ENCODE peak calls at places on chromosome 19, in four cellular contexts. One of them, this sample, is unnamed.

GRCh38 chr19:10593820-10594637 is 6.9 kb upstream of the AP1M2 start:
- DNase-seq in K562: peak; percentile 8
- DNase-seq in HEK293T: no peak
- DNase-seq in HepG2: no peak
- DNase-seq in this sample: no peak

GRCh38 chr19:29662604-29663404 is 2.5 kb upstream of the PLEKHF1 start:
- DNase-seq in HEK293T: no peak
- DNase-seq in K562: peak; percentile 34
- DNase-seq in HepG2: no peak
- DNase-seq in this sample: no peak

GRCh38 chr19:38719761-38720558 is 24.3 kb downstream of the CAPN12 start:
- DNase-seq in HEK293T: no peak
- DNase-seq in K562: no peak
- DNase-seq in HepG2: no peak
- DNase-seq in this sample: no peak

GRCh38 chr19:913080-913748 is at the start of gene R3HDM4:
- DNase-seq in K562: peak; percentile 69
- DNase-seq in HepG2: no peak
- DNase-seq in HEK293T: peak; percentile 83
- DNase-seq in this sample: peak; percentile 64

GRCh38 chr19:695350-695949 is at the start of gene PRSS57:
- DNase-seq in HEK293T: no peak
- DNase-seq in K562: no peak
- DNase-seq in HepG2: no peak
- DNase-seq in this sample: no peak

GRCh38 chr19:16308081-16308480 is 16.5 kb upstream of the KLF2 start:
- DNase-seq in HepG2: no peak
- DNase-seq in K562: no peak
- DNase-seq in HEK293T: no peak
- DNase-seq in this sample: no peak

GRCh38 chr19:14472202-14472961 is 2.8 kb downstream of the PTGER1 start:
- DNase-seq in HepG2: no peak
- DNase-seq in HEK293T: peak; percentile 80
- DNase-seq in K562: peak; percentile 90
- DNase-seq in this sample: peak; percentile 91

GRCh38 chr19:51107406-51108065 is 673 bp downstream of the CTU1 start:
- DNase-seq in HepG2: peak; percentile 37
- DNase-seq in K562: no peak
- DNase-seq in HEK293T: peak; percentile 26
- DNase-seq in this sample: no peak

GRCh38 chr19:400976-401835 is 7.7 kb downstream of the C2CD4C start:
- DNase-seq in K562: no peak
- DNase-seq in HepG2: no peak
- DNase-seq in HEK293T: no peak
- DNase-seq in this sample: no peak

GRCh38 chr19:11342429-11342828 is 3.0 kb upstream of the RAB3D start:
- DNase-seq in HEK293T: no peak
- DNase-seq in HepG2: no peak
- DNase-seq in K562: no peak
- DNase-seq in this sample: no peak

GRCh38 chr19:9128171-9128570 is 1.4 kb upstream of the OR7G3 start:
- DNase-seq in K562: no peak
- DNase-seq in HEK293T: no peak
- DNase-seq in HepG2: no peak
- DNase-seq in this sample: no peak

GRCh38 chr19:49502866-49503581 is 6.8 kb downstream of the RPS11 start:
- DNase-seq in HEK293T: peak; percentile 52
- DNase-seq in K562: no peak
- DNase-seq in HepG2: peak; percentile 74
- DNase-seq in this sample: no peak

GRCh38 chr19:28217064-28217463 is 995.9 kb downstream of the UQCRFS1 start:
- DNase-seq in HEK293T: no peak
- DNase-seq in K562: no peak
- DNase-seq in HepG2: no peak
- DNase-seq in this sample: peak; percentile 50

GRCh38 chr19:2081873-2082810 is 14.0 kb downstream of the MOB3A start:
- DNase-seq in HEK293T: no peak
- DNase-seq in HepG2: no peak
- DNase-seq in K562: no peak
- DNase-seq in this sample: no peak

GRCh38 chr19:42497492-42498226 is 30.6 kb downstream of the CEACAM1 start:
- DNase-seq in K562: no peak
- DNase-seq in HEK293T: no peak
- DNase-seq in HepG2: peak; percentile 98
- DNase-seq in this sample: no peak
- TF ChIP-seq ELF4 in K562: no peak
- TF ChIP-seq ELF4 in HEK293T: no peak
- TF ChIP-seq ELF4 in HepG2: no peak
- TF ChIP-seq ELF4 in this sample: no peak

GRCh38 chr19:5972355-5972731 is 5.6 kb downstream of the RANBP3 start:
- DNase-seq in HEK293T: no peak
- DNase-seq in HepG2: no peak
- DNase-seq in K562: no peak
- DNase-seq in this sample: no peak

GRCh38 chr19:5973376-5973775 is 4.6 kb downstream of the RANBP3 start:
- DNase-seq in HEK293T: no peak
- DNase-seq in K562: no peak
- DNase-seq in HepG2: no peak
- DNase-seq in this sample: no peak

GRCh38 chr19:5973867-5974635 is 3.9 kb downstream of the RANBP3 start:
- DNase-seq in HepG2: no peak
- DNase-seq in K562: no peak
- DNase-seq in HEK293T: no peak
- DNase-seq in this sample: no peak

GRCh38 chr19:5969476-5969875 is 8.5 kb downstream of the RANBP3 start:
- DNase-seq in HEK293T: no peak
- DNase-seq in HepG2: no peak
- DNase-seq in K562: no peak
- DNase-seq in this sample: no peak

DNA sequence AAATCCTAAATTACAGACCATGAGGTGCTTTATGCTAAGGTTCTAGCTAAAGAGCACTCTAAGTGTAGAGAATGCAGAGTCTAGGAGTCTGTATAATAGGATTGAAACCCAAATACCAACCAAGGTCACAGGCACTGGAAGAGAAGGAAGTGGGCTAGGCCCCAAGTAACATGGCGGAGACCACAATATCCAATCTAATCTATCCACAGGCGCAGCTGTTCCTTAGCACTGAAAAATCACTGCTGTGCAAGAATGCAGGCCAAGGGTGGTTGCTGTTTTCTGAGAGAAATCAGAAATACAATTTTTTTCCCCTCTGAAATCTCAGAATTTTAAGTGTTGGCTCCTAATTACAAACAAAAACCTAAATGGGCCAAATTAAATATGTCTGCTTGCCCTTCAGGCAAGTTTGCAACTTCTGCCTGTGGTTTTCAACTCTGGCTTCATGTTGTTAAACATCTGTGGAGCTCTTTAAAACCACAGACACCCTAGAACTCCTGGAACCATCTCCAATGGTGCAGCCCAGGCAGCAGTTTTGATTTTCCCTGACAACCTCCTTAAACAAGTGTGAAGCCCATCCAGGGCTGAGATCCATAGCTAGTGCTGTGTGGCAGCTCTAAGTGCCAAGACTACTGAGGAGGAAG is 6.1 kb downstream of the RANBP3 start:
- DNase-seq in HEK293T: no peak
- DNase-seq in K562: no peak
- DNase-seq in HepG2: no peak
- DNase-seq in this sample: no peak
- TF ChIP-seq ELF4 in HEK293T: no peak
- TF ChIP-seq ELF4 in K562: no peak
- TF ChIP-seq ELF4 in HepG2: no peak
- TF ChIP-seq ELF4 in this sample: no peak

GRCh38 chr19:45866400-45867176 is 2.5 kb downstream of the FOXA3 start:
- DNase-seq in HEK293T: no peak
- DNase-seq in HepG2: no peak
- DNase-seq in K562: no peak
- DNase-seq in this sample: no peak
- TF ChIP-seq ELF4 in HEK293T: no peak
- TF ChIP-seq ELF4 in HepG2: no peak
- TF ChIP-seq ELF4 in K562: no peak
- TF ChIP-seq ELF4 in this sample: no peak

GRCh38 chr19:4977299-4978174 is 8.6 kb downstream of the KDM4B start:
- DNase-seq in HEK293T: no peak
- DNase-seq in HepG2: no peak
- DNase-seq in K562: no peak
- DNase-seq in this sample: no peak

GRCh38 chr19:4974855-4975469 is 6.0 kb downstream of the KDM4B start:
- DNase-seq in HepG2: no peak
- DNase-seq in HEK293T: no peak
- DNase-seq in K562: no peak
- DNase-seq in this sample: no peak

GRCh38 chr19:4979211-4979807 is 10.4 kb downstream of the KDM4B start:
- DNase-seq in HEK293T: no peak
- DNase-seq in K562: no peak
- DNase-seq in HepG2: no peak
- DNase-seq in this sample: no peak

GRCh38 chr19:4980087-4980486 is 11.2 kb downstream of the KDM4B start:
- DNase-seq in HepG2: no peak
- DNase-seq in HEK293T: no peak
- DNase-seq in K562: no peak
- DNase-seq in this sample: no peak

GRCh38 chr19:4976412-4977298 is 7.7 kb downstream of the KDM4B start:
- DNase-seq in HepG2: peak; percentile 53
- DNase-seq in K562: no peak
- DNase-seq in HEK293T: peak; percentile 66
- DNase-seq in this sample: peak; percentile 65
- TF ChIP-seq ELF4 in HepG2: no peak
- TF ChIP-seq ELF4 in K562: no peak
- TF ChIP-seq ELF4 in HEK293T: no peak
- TF ChIP-seq ELF4 in this sample: no peak

DNA sequence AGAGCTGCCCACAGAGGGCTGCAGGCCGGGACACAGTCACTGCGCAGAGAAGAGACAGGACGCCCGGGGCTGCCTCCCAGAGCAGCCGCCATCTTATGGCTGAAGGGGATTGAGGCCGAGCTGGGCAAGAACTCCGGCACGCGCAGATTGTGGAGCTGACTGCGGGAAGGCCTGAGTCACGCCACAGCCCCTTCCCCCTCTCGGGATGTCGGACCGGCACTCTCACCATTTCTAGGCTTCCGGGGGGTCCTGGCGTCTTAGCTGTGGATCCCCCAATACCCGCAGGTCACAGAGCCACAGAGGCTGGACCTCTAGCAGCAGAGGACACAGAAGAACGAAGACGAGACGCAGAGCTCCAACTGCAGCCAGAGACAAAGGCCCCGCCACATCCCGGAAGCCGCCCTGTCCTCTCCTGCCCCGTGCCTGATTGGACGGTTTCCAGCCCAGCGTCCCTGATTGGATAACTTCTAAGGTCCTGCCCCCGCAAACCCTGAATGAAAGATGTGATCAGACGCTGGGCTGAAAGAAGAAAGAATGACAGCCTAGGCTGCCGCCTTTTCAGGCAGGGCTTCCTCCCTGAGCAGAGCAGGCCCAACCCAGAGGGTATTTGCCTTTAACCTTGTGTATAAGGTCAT is at the start of gene ZNF43:
- DNase-seq in HepG2: peak; percentile 87
- DNase-seq in HEK293T: no peak
- DNase-seq in K562: peak; percentile 74
- DNase-seq in this sample: peak; percentile 92
- TF ChIP-seq ELF4 in HepG2: no peak
- TF ChIP-seq ELF4 in HEK293T: no peak
- TF ChIP-seq ELF4 in K562: peak; percentile 59
- TF ChIP-seq ELF4 in this sample: no peak

GRCh38 chr19:48502720-48503018 is 9.0 kb downstream of the LMTK3 start:
- DNase-seq in HEK293T: no peak
- DNase-seq in HepG2: no peak
- DNase-seq in K562: no peak
- DNase-seq in this sample: no peak

GRCh38 chr19:48501961-48502719 is 9.5 kb downstream of the LMTK3 start:
- DNase-seq in K562: peak; percentile 95
- DNase-seq in HEK293T: peak; percentile 88
- DNase-seq in HepG2: peak; percentile 86
- DNase-seq in this sample: peak; percentile 100

GRCh38 chr19:48500830-48501445 is 10.7 kb downstream of the LMTK3 start:
- DNase-seq in HEK293T: no peak
- DNase-seq in K562: no peak
- DNase-seq in HepG2: no peak
- DNase-seq in this sample: no peak

GRCh38 chr19:48499352-48500090 is 12.1 kb downstream of the LMTK3 start:
- DNase-seq in K562: no peak
- DNase-seq in HepG2: no peak
- DNase-seq in HEK293T: no peak
- DNase-seq in this sample: no peak

GRCh38 chr19:48501446-48501960 is 10.1 kb downstream of the LMTK3 start:
- DNase-seq in K562: peak; percentile 93
- DNase-seq in HepG2: peak; percentile 84
- DNase-seq in HEK293T: peak; percentile 68
- DNase-seq in this sample: peak; percentile 89
- TF ChIP-seq ELF4 in K562: peak; percentile 98
- TF ChIP-seq ELF4 in HepG2: no peak
- TF ChIP-seq ELF4 in HEK293T: no peak
- TF ChIP-seq ELF4 in this sample: no peak

DNA sequence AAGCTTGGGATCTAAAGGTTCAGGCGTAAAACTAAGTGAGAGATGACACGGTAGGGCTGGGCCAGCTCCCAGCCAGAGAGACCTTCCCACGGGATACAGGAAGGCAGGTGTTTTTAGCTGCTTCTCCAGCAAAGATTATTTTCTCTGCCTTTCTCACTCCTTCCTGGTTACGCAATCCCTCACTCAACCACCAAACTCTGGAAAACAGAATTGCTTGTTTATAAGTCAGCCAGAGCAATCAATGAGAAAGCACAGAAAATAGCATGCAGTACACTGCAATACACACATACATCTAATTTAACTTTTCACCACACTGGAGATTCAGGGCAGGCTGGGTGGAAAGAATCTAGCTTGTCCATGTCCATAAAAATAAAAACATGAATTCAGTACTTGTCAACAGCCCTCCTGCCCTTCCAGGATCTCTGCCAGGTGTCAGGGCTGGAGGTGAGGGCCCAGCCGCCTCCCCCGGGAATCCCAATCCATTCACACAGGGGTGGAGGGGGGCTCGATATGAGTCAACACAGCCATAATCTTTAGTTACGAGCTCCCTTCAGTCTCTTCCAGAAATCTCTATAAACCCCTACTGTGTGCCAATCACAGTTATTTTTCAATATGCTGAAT is 12.2 kb downstream of the RHPN2 start:
- DNase-seq in HepG2: peak; percentile 60
- DNase-seq in K562: no peak
- DNase-seq in HEK293T: no peak
- DNase-seq in this sample: no peak
- TF ChIP-seq ELF4 in HepG2: no peak
- TF ChIP-seq ELF4 in K562: no peak
- TF ChIP-seq ELF4 in HEK293T: no peak
- TF ChIP-seq ELF4 in this sample: no peak

GRCh38 chr19:34260771-34261173 is 6.4 kb downstream of the GARRE1 start:
- DNase-seq in HepG2: no peak
- DNase-seq in HEK293T: no peak
- DNase-seq in K562: peak; percentile 30
- DNase-seq in this sample: no peak
- TF ChIP-seq ELF4 in HepG2: no peak
- TF ChIP-seq ELF4 in HEK293T: no peak
- TF ChIP-seq ELF4 in K562: no peak
- TF ChIP-seq ELF4 in this sample: no peak

GRCh38 chr19:43609872-43610271 is 2.0 kb upstream of the SRRM5 start:
- DNase-seq in HEK293T: no peak
- DNase-seq in K562: no peak
- DNase-seq in HepG2: no peak
- DNase-seq in this sample: no peak
- TF ChIP-seq ELF4 in HEK293T: no peak
- TF ChIP-seq ELF4 in K562: no peak
- TF ChIP-seq ELF4 in HepG2: no peak
- TF ChIP-seq ELF4 in this sample: no peak

GRCh38 chr19:18194554-18195238 is 1.7 kb downstream of the MPV17L2 start:
- DNase-seq in HEK293T: peak; percentile 74
- DNase-seq in K562: peak; percentile 86
- DNase-seq in HepG2: no peak
- DNase-seq in this sample: peak; percentile 63
- TF ChIP-seq ELF4 in HEK293T: no peak
- TF ChIP-seq ELF4 in K562: no peak
- TF ChIP-seq ELF4 in HepG2: no peak
- TF ChIP-seq ELF4 in this sample: no peak